ENCODE peak calls at places on chromosomes 5 and 9, in four cellular contexts. G is heart right ventricle, Z is Panc1, Q is GM06990. W is an unnamed sample.
A peak's percentile ranks its signal among the peaks of the same experiment; 100 is the strongest.

GRCh38 chr5:167643616-167644015 is 647.8 kb upstream of the WWC1 start:
- DNase-seq in Z (no peak), G (no peak), Q (no peak), W (no peak)

GRCh38 chr5:116629168-116629567 is 54.5 kb upstream of the SEMA6A start:
- DNase-seq in Q (no peak), Z (no peak), G (no peak), W (no peak)

GRCh38 chr5:144183254-144183889 is 12.7 kb downstream of the KCTD16 start:
- DNase-seq in Z (no peak), Q (no peak), G (no peak), W (no peak)

GRCh38 chr5:178249191-178249989 is 16.8 kb upstream of the PHYKPL start:
- DNase-seq in Q (no peak), Z (no peak), G (no peak), W (no peak)

GRCh38 chr5:112917453-112918005 is 4.5 kb downstream of the REEP5 start:
- DNase-seq in Q (no peak), Z (no peak), G (no peak), W (no peak)

GRCh38 chr9:114836769-114837168 is 30.9 kb upstream of the TNFSF15 start:
- DNase-seq in Q (no peak), G (no peak), Z (no peak), W (no peak)

GRCh38 chr9:86361176-86361575 is 7.0 kb upstream of the TUT7 start:
- DNase-seq in G (no peak), Q (no peak), Z (no peak), W (no peak)

GRCh38 chr9:133702798-133703570 is 35.2 kb downstream of the SARDH start:
- DNase-seq in Z (no peak), Q (no peak), G (no peak), W (no peak)

GRCh38 chr9:72292874-72293607 is 72.0 kb downstream of the ZFAND5 start:
- DNase-seq in Z (peak; percentile 18), Q (no peak), G (no peak), W (no peak)

GRCh38 chr5:172433513-172433912 is 20.8 kb downstream of the SH3PXD2B start:
- DNase-seq in Z (no peak), G (no peak), Q (no peak), W (no peak)

GRCh38 chr5:97919719-97920118 is 736.7 kb upstream of the RIOK2 start:
- DNase-seq in Q (no peak), G (no peak), Z (no peak), W (no peak)

DNA sequence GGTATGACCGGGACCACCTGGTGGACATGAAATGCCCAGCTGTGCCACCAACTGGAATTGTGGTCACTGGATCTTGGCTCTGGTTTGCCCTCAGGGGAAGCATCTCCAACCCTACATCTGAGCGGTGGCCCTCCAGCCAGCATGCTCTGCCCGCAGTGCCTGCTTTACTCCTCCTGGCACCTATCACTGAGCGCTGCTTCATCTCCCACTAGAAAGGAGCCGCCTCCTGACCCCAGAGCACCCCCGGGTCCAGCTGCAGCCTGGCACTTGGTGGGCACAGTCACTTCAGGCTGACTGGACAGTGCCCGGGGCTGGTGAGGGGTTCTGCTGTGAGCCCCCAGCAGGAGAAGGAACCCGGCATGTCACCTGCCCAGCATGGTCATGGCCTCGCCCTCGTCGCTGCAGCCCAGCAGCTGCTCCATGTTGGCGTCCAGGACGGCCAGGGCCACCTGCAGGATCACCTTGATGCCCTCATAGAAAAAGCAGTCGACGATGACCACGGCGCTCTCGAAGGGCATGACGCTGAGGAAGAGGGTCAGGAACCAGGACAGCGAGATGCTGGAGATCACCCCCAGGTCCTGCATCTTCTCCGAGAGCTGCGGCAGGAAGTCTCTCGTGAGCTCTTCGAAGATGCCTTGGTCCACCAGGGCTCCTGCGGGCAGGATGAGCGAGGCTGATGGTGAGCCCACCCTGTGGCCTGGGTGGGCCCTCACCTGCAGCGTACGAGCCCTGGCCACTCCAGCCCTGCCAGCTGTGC is 16.1 kb upstream of the MRNIP start:
- DNase-seq in Z (no peak), Q (no peak), G (no peak), W (no peak)
- H3K36me3 ChIP-seq in Z (peaks cover 11% of the 10 kb centered on the region), Q (peaks cover 45% of the 10 kb centered on the region), G (no peaks in the 10 kb centered on the region), W (peaks cover 58% of the 10 kb centered on the region)

GRCh38 chr5:68290260-68290674 is 74.7 kb downstream of the PIK3R1 start:
- DNase-seq in Z (no peak), Q (no peak), G (peak; percentile 41), W (no peak)

GRCh38 chr5:68288756-68289134 is 73.2 kb downstream of the PIK3R1 start:
- DNase-seq in Z (no peak), G (no peak), Q (no peak), W (no peak)

GRCh38 chr5:68289576-68289975 is 74.0 kb downstream of the PIK3R1 start:
- DNase-seq in Z (no peak), Q (no peak), G (no peak), W (no peak)

GRCh38 chr5:68295772-68296171 is 80.2 kb downstream of the PIK3R1 start:
- DNase-seq in Z (no peak), Q (no peak), G (no peak), W (no peak)

GRCh38 chr5:68292316-68292715 is 76.8 kb downstream of the PIK3R1 start:
- DNase-seq in Z (no peak), G (no peak), Q (no peak), W (no peak)
- TF ChIP-seq CTCF in Z (no peak), G (no peak), Q (no peak), W (no peak)

GRCh38 chr9:91844170-91844569 is 105.9 kb downstream of the ROR2 start:
- DNase-seq in Q (no peak), G (no peak), Z (no peak), W (no peak)

GRCh38 chr9:91844656-91845291 is 105.3 kb downstream of the ROR2 start:
- DNase-seq in Z (no peak), Q (no peak), G (no peak), W (no peak)

GRCh38 chr9:91847576-91847975 is 102.5 kb downstream of the ROR2 start:
- DNase-seq in Q (no peak), Z (no peak), G (no peak), W (peak; percentile 33)

GRCh38 chr9:91843623-91844111 is 106.4 kb downstream of the ROR2 start:
- DNase-seq in Z (no peak), G (no peak), Q (no peak), W (no peak)

GRCh38 chr9:91845839-91846238 is 104.2 kb downstream of the ROR2 start:
- DNase-seq in G (no peak), Z (no peak), Q (no peak), W (no peak)
- H3K4me3 ChIP-seq in G (no peak overlapping the region), Z (no peak overlapping the region), Q (no peak overlapping the region), W (no peak overlapping the region)

DNA sequence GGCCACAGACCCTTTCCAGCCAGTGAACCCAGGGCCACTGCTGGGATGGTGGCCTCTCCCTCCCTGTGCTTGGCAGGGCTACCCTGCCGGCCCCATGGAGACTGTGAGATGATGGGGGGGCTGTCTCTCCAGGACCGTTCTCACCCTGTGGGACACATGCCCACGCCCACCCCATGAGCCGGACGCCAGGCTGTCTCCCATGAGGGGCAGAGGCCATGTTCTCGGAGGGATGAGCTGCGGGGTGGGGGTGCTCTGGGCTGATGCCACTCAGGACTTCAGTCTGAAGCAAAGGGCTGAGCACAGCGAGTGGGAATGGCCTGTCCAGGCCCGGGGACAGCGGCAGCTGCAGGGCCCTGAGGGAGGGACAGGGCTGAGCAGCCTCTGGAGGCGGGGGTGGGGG is 88.9 kb downstream of the KCNT1 start:
- DNase-seq in Z (no peak), G (no peak), Q (no peak), W (no peak)
- H3K36me3 ChIP-seq in Z (no peaks in the 10 kb centered on the region), G (no peaks in the 10 kb centered on the region), Q (no peaks in the 10 kb centered on the region), W (no peaks in the 10 kb centered on the region)

GRCh38 chr5:53871050-53871449 is 310.6 kb downstream of the NDUFS4 start:
- DNase-seq in Q (no peak), Z (no peak), G (no peak), W (no peak)
- TF ChIP-seq CTCF in Q (no peak), Z (peak; percentile 18), G (peak; percentile 34), W (no peak)

DNA sequence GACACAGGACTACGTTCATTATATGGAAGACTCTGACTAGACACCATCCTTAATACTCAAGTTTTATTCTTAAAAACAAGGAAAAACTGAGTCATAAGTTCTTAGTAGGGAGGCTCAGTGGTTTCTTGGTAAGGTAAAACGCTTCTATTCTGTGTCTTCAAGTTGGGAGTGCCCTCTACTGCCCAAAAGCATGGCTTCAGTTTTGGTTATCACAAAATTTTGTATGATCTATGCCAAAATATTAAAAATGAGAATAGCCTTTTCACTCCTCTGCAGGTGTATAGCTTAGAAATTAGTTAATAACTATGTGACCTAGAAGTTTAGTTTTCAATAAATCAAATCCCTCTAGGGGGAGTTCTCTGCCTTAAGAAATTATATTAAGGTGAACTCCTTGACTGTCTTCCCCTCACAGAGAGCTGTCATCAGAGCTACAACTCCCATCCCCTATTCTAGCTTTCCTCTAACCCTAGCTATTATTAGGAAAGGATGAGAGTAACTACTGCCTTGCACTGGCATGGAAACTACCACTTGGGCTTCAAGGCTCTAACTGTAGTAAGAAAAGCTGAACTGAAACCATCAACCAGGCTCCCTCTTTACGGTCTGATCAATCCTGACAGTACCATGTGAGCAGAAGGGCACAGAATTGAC is 189.7 kb downstream of the GNAQ start:
- DNase-seq in Q (no peak), Z (no peak), G (no peak), W (no peak)
- H3K4me3 ChIP-seq in Q (no peak overlapping the region), Z (no peak overlapping the region), G (no peak overlapping the region), W (no peak overlapping the region)

GRCh38 chr5:177232358-177232757 is 71.2 kb downstream of the RAB24 start:
- DNase-seq in Q (no peak), Z (no peak), G (no peak), W (no peak)

GRCh38 chr5:177232761-177233160 is 70.8 kb downstream of the RAB24 start:
- DNase-seq in Q (no peak), Z (no peak), G (no peak), W (peak; percentile 20)

GRCh38 chr5:177233206-177233605 is 70.3 kb downstream of the RAB24 start:
- DNase-seq in G (no peak), Z (no peak), Q (no peak), W (peak; percentile 55)

GRCh38 chr5:177234761-177235315 is 68.7 kb downstream of the RAB24 start:
- DNase-seq in G (no peak), Q (no peak), Z (no peak), W (no peak)

DNA sequence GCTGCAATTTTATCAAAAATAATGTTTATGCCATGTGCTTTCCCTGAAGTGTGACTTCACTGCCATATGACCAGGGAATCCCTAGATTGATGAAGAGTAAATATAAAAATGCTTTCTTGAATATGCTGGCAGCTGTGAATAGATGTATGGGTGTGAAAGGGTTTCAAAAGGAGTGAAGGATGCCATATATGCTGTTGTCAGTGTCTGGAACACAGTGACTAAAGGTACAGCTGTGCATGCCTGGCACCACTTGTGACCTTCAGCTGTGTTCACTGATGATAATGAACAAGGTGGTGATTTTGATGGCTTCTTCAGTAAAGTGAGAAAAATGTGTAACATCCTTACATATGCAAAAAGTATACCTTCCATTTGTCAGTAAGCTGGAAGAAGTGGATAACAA is 69.7 kb downstream of the RAB24 start:
- DNase-seq in G (no peak), Q (no peak), Z (no peak), W (no peak)
- H3K36me3 ChIP-seq in G (no peaks in the 10 kb centered on the region), Q (peaks cover 4% of the 10 kb centered on the region), Z (peaks cover 4% of the 10 kb centered on the region), W (peaks cover 6% of the 10 kb centered on the region)

GRCh38 chr9:22308177-22308576 is 138.4 kb upstream of the DMRTA1 start:
- DNase-seq in G (no peak), Q (no peak), Z (no peak), W (no peak)

GRCh38 chr9:22307013-22307711 is 139.5 kb upstream of the DMRTA1 start:
- DNase-seq in G (peak; percentile 13), Z (no peak), Q (no peak), W (no peak)
- TF ChIP-seq CTCF in G (peak; percentile 70), Z (no peak), Q (peak; percentile 32), W (peak; percentile 62)